ENCODE peak calls at places on chromosomes 5 and 9, in seven cellular contexts. L, Z, T, J, S, V and N are unnamed samples.

GRCh38 chr5:141330299-141331080 is at the start of gene PCDHGA1:
- DNase-seq in L (peak), Z (peak), T (no peak), J (no peak), S (no peak), V (no peak), N (no peak)

GRCh38 chr9:5817776-5818336 is 15.1 kb downstream of the ERMP1 start:
- DNase-seq in L (peak), Z (no peak), T (no peak), J (no peak), S (no peak), V (no peak), N (no peak)

GRCh38 chr5:171667341-171668096 is 118.1 kb upstream of the SMIM23 start:
- DNase-seq in L (no peak), Z (peak), T (no peak), J (no peak), S (no peak), V (no peak), N (no peak)

GRCh38 chr9:127683723-127684122 is 23.1 kb upstream of the CFAP157 start:
- DNase-seq in L (no peak), Z (no peak), T (no peak), J (no peak), S (no peak), V (no peak), N (no peak)

GRCh38 chr5:72478684-72479083 is 28.5 kb downstream of the ZNF366 start:
- DNase-seq in L (no peak), Z (no peak), T (no peak), J (no peak), S (no peak), V (no peak), N (no peak)

GRCh38 chr5:147578228-147579024 is 68.6 kb upstream of the DPYSL3 start:
- DNase-seq in L (peak), Z (peak), T (no peak), J (no peak), S (no peak), V (no peak), N (no peak)

GRCh38 chr9:133050781-133051180 is 11.0 kb upstream of the CEL start:
- DNase-seq in L (no peak), Z (no peak), T (peak), J (no peak), S (no peak), V (no peak), N (no peak)

GRCh38 chr5:124841829-124842712 is 95.6 kb upstream of the ZNF608 start:
- DNase-seq in L (no peak), Z (no peak), T (no peak), J (no peak), S (no peak), V (no peak), N (no peak)

GRCh38 chr9:86062845-86063693 is 36.3 kb downstream of the GOLM1 start:
- DNase-seq in L (no peak), Z (no peak), T (no peak), J (no peak), S (no peak), V (no peak), N (peak)

GRCh38 chr5:177473461-177473991 is at the start of gene DBN1:
- DNase-seq in L (no peak), Z (peak), T (peak), J (peak), S (peak), V (no peak), N (no peak)

GRCh38 chr9:100213730-100214477 is 114.9 kb downstream of the INVS start:
- DNase-seq in L (no peak), Z (peak), T (no peak), J (no peak), S (no peak), V (no peak), N (no peak)

GRCh38 chr9:26326473-26327044 is 566.0 kb downstream of the CAAP1 start:
- DNase-seq in L (peak), Z (peak), T (no peak), J (peak), S (no peak), V (peak), N (no peak)

GRCh38 chr9:684950-685340 is 156.6 kb upstream of the DMRT1 start:
- DNase-seq in L (peak), Z (no peak), T (no peak), J (no peak), S (no peak), V (no peak), N (no peak)

GRCh38 chr5:55601209-55601618 is 66.5 kb upstream of the PLPP1 start:
- DNase-seq in L (peak), Z (no peak), T (peak), J (no peak), S (no peak), V (no peak), N (no peak)

GRCh38 chr5:29588276-29588675 is 1605.2 kb upstream of the CDH6 start:
- DNase-seq in L (no peak), Z (no peak), T (no peak), J (no peak), S (no peak), V (no peak), N (no peak)

GRCh38 chr9:85427749-85428148 is 314.0 kb downstream of the AGTPBP1 start:
- DNase-seq in L (no peak), Z (no peak), T (no peak), J (no peak), S (no peak), V (no peak), N (no peak)

GRCh38 chr5:112293587-112293986 is 125.5 kb downstream of the EPB41L4A start:
- DNase-seq in L (no peak), Z (no peak), T (no peak), J (no peak), S (no peak), V (no peak), N (no peak)

GRCh38 chr5:74947961-74948613 is 81.9 kb upstream of the FAM169A start:
- DNase-seq in L (no peak), Z (peak), T (no peak), J (no peak), S (no peak), V (no peak), N (no peak)

GRCh38 chr5:50958852-50959457 is 292.5 kb downstream of the PARP8 start:
- DNase-seq in L (peak), Z (peak), T (no peak), J (no peak), S (no peak), V (no peak), N (no peak)

GRCh38 chr9:81687521-81688261 is 1.7 kb downstream of the TLE1 start:
- DNase-seq in L (peak), Z (peak), T (peak), J (no peak), S (no peak), V (no peak), N (peak)

GRCh38 chr9:112327718-112328450 is 5.5 kb downstream of the PTBP3 start:
- DNase-seq in L (no peak), Z (no peak), T (no peak), J (no peak), S (no peak), V (no peak), N (no peak)

GRCh38 chr9:97176206-97176605 is 131.3 kb upstream of the CCDC180 start:
- DNase-seq in L (no peak), Z (no peak), T (no peak), J (no peak), S (no peak), V (no peak), N (no peak)

GRCh38 chr9:111316796-111317195 is 13.2 kb downstream of the OR2K2 start:
- DNase-seq in L (no peak), Z (no peak), T (no peak), J (no peak), S (no peak), V (no peak), N (no peak)

GRCh38 chr5:112579771-112580170 is 157.9 kb upstream of the APC start:
- DNase-seq in L (no peak), Z (no peak), T (no peak), J (no peak), S (no peak), V (no peak), N (no peak)

GRCh38 chr9:71253021-71253420 is 131.6 kb upstream of the TRPM3 start:
- DNase-seq in L (no peak), Z (no peak), T (no peak), J (no peak), S (no peak), V (no peak), N (no peak)

GRCh38 chr5:53877243-53877642 is 316.8 kb downstream of the NDUFS4 start:
- DNase-seq in L (no peak), Z (no peak), T (no peak), J (no peak), S (no peak), V (no peak), N (no peak)

GRCh38 chr5:60382761-60383160 is 317.2 kb downstream of the DEPDC1B start:
- DNase-seq in L (no peak), Z (peak), T (no peak), J (no peak), S (no peak), V (peak), N (no peak)

GRCh38 chr9:137110147-137110910 is 4.2 kb downstream of the DPP7 start:
- DNase-seq in L (no peak), Z (no peak), T (no peak), J (no peak), S (no peak), V (no peak), N (no peak)

GRCh38 chr9:21579209-21579608 is 97.1 kb upstream of the IFNE start:
- DNase-seq in L (no peak), Z (no peak), T (no peak), J (no peak), S (no peak), V (no peak), N (no peak)

GRCh38 chr5:68027519-68027918 is 188.0 kb upstream of the PIK3R1 start:
- DNase-seq in L (no peak), Z (no peak), T (no peak), J (no peak), S (no peak), V (no peak), N (no peak)
- TF ChIP-seq POLR2AphosphoS5 in L (no peak), Z (no peak), T (no peak), J (no peak), S (no peak), V (no peak), N (no peak)

GRCh38 chr5:139658928-139659667 is 10.9 kb downstream of the CXXC5 start:
- DNase-seq in L (no peak), Z (peak), T (peak), J (no peak), S (no peak), V (no peak), N (peak)
- TF ChIP-seq POLR2AphosphoS5 in L (no peak), Z (no peak), T (no peak), J (no peak), S (no peak), V (no peak), N (peak)

GRCh38 chr9:110064721-110065252 is 143.2 kb downstream of the C9orf152 start:
- DNase-seq in L (no peak), Z (no peak), T (no peak), J (no peak), S (no peak), V (no peak), N (no peak)
- TF ChIP-seq POLR2AphosphoS5 in L (no peak), Z (no peak), T (no peak), J (no peak), S (no peak), V (no peak), N (no peak)

GRCh38 chr5:38616061-38616460 is 59.6 kb upstream of the LIFR start:
- DNase-seq in L (no peak), Z (no peak), T (no peak), J (no peak), S (no peak), V (no peak), N (no peak)
- TF ChIP-seq POLR2AphosphoS5 in L (no peak), Z (no peak), T (no peak), J (no peak), S (no peak), V (no peak), N (no peak)

DNA sequence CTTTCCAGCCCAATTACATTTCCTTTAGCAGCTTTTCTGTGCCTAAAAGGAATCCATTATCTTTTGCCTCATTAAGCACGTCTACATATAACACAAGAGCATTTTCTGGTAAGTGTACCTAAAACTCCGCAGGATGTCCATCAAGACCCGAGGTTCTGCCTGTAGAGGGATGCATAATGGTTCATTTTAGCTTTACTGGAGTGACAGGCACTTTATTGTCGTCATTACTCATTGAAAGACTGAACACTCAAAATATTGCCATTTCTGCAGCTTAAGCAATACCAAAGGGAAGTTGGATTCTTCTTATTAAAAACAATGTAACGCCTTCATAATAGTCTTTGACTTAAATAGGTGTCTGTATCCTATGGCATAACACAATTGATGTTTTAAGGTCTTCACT is 669.0 kb downstream of the PRELID2 start:
- DNase-seq in L (no peak), Z (no peak), T (no peak), J (no peak), S (no peak), V (no peak), N (no peak)
- TF ChIP-seq POLR2AphosphoS5 in L (no peak), Z (no peak), T (no peak), J (no peak), S (no peak), V (no peak), N (no peak)

DNA sequence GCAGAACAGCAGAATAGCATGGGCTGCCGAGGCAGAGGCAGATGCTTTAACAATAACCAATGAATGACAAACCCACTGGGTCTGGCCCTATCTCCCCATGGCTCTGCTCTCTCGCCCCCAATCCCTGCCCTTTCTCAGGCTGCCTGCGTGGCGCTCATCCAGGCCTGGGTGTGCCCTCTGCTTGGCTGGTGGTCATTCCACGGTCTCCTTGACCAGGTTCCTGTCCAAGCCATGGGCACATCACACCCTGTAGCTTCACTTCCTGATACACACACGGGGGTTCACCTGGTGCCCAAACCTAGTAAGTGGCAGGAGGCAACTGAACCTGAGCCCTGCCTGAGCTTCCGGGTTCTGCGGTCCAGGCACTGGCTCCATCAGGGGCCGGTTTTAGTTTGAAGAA is 87.6 kb downstream of the DAP start:
- DNase-seq in L (no peak), Z (no peak), T (no peak), J (no peak), S (no peak), V (no peak), N (no peak)
- TF ChIP-seq POLR2AphosphoS5 in L (no peak), Z (no peak), T (no peak), J (no peak), S (no peak), V (no peak), N (no peak)

GRCh38 chr9:92480332-92480771 is 2.0 kb downstream of the ASPN start:
- DNase-seq in L (no peak), Z (no peak), T (no peak), J (no peak), S (no peak), V (no peak), N (no peak)
- TF ChIP-seq POLR2AphosphoS5 in L (no peak), Z (no peak), T (no peak), J (no peak), S (no peak), V (no peak), N (no peak)

GRCh38 chr9:121281614-121282291 is 13.8 kb downstream of the GSN start:
- DNase-seq in L (peak), Z (no peak), T (peak), J (no peak), S (no peak), V (no peak), N (peak)
- TF ChIP-seq POLR2AphosphoS5 in L (no peak), Z (no peak), T (peak), J (no peak), S (no peak), V (no peak), N (peak)

GRCh38 chr5:38466444-38467189 is 89.8 kb downstream of the LIFR start:
- DNase-seq in L (no peak), Z (no peak), T (peak), J (no peak), S (no peak), V (no peak), N (peak)

GRCh38 chr5:38465702-38466443 is 90.6 kb downstream of the LIFR start:
- DNase-seq in L (no peak), Z (no peak), T (no peak), J (no peak), S (no peak), V (no peak), N (no peak)

GRCh38 chr5:38468978-38469706 is 87.3 kb downstream of the LIFR start:
- DNase-seq in L (no peak), Z (no peak), T (no peak), J (no peak), S (no peak), V (no peak), N (no peak)

GRCh38 chr5:38468202-38468656 is 88.2 kb downstream of the LIFR start:
- DNase-seq in L (peak), Z (no peak), T (no peak), J (no peak), S (no peak), V (no peak), N (no peak)

GRCh38 chr5:38467353-38468040 is 88.9 kb downstream of the LIFR start:
- DNase-seq in L (no peak), Z (no peak), T (peak), J (no peak), S (no peak), V (no peak), N (no peak)
- TF ChIP-seq POLR2AphosphoS5 in L (no peak), Z (no peak), T (no peak), J (no peak), S (no peak), V (no peak), N (no peak)

DNA sequence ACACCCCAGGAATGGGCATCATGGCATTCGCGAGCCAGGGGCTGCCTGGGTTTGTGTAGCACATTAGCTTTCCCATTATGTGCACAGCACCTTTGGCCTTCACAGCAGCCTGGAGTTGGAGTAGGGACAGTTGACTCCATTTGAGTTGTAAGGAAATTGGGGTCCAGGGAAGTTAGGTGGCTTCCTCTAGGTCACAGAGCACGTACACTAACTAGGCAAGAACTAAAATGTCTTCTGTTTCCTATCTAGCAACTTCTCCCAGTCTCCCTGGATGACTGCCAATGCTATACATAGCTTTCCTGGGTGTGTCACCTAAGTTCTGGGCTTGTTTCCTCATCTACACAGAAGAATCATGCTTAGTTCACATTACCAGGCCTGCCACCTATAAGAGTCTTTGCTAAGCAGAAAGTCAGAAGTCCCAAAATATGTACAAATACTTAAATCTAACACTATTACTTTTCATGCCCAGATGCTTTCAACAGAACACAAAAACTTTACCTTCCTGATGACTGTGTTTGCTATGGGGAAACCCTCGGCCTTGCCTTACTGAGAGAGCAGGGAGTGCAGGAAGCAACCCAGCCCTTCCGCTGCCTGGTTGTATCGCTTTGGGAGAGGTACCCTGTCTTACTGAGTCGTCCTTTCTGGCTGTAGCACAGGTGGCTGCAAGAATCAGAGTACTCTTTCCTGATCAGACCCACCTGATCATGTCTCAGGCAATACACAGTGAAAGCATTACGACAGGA is 12.0 kb downstream of the MACROH2A1 start:
- DNase-seq in L (peak), Z (no peak), T (peak), J (no peak), S (no peak), V (no peak), N (peak)
- TF ChIP-seq POLR2AphosphoS5 in L (no peak), Z (no peak), T (no peak), J (no peak), S (no peak), V (no peak), N (peak)